ENCODE peak calls at places on chromosomes 12 and 14, in ten cellular contexts. U is right cardiac atrium, I is M059J, P is NCI-H146, T is EL, R is activated T-helper 1 cell treated with Interleukin-2 at 50 U/mL for 16 hours, A is AML-193, D is endothelial cell, E is MV-4-11, L is HTR-8/SVneo. V is an unnamed sample.

GRCh38 chr12:116982721-116983502 is 72.2 kb downstream of the FBXW8 start:
- DNase-seq in U (peak; percentile 50), I (peak; percentile 13), P (no peak), T (peak; percentile 69), R (no peak), A (no peak), D (no peak), E (no peak), L (no peak), V (no peak)

GRCh38 chr12:5377997-5378596 is 53.8 kb upstream of the NTF3 start:
- DNase-seq in U (no peak), I (peak; percentile 42), P (no peak), T (no peak), R (no peak), A (no peak), D (no peak), E (no peak), L (no peak), V (no peak)

GRCh38 chr12:51480978-51481377 is 56.3 kb downstream of the SLC4A8 start:
- DNase-seq in U (no peak), I (no peak), P (no peak), T (no peak), R (no peak), A (no peak), D (no peak), E (no peak), L (no peak), V (no peak)

GRCh38 chr14:105847400-105847799 is 321.0 kb downstream of the TMEM121 start:
- DNase-seq in U (no peak), I (no peak), P (no peak), T (no peak), R (no peak), A (no peak), D (no peak), E (no peak), L (no peak), V (no peak)

GRCh38 chr14:72516936-72517408 is 376.9 kb downstream of the DPF3 start:
- DNase-seq in U (peak; percentile 85), I (peak; percentile 81), P (peak; percentile 7), T (peak; percentile 86), R (peak; percentile 42), A (peak; percentile 38), D (peak; percentile 77), E (peak; percentile 72), L (peak; percentile 76), V (peak; percentile 43)

GRCh38 chr12:122946690-122947271 is 19.5 kb downstream of the ABCB9 start:
- DNase-seq in U (peak; percentile 84), I (peak; percentile 99), P (no peak), T (peak; percentile 100), R (peak; percentile 57), A (peak; percentile 88), D (no peak), E (peak; percentile 97), L (peak; percentile 95), V (peak; percentile 97)

GRCh38 chr12:51863921-51864700 is 15.6 kb upstream of the FIGNL2 start:
- DNase-seq in U (peak; percentile 72), I (peak; percentile 44), P (peak; percentile 67), T (no peak), R (no peak), A (no peak), D (peak; percentile 70), E (no peak), L (no peak), V (no peak)

GRCh38 chr12:1318327-1319031 is 275.9 kb downstream of the FBXL14 start:
- DNase-seq in U (peak; percentile 64), I (peak; percentile 77), P (peak; percentile 97), T (peak; percentile 48), R (no peak), A (no peak), D (no peak), E (no peak), L (no peak), V (peak; percentile 52)

GRCh38 chr12:9345163-9345562 is 137.0 kb upstream of the PZP start:
- DNase-seq in U (no peak), I (no peak), P (no peak), T (no peak), R (no peak), A (no peak), D (no peak), E (no peak), L (no peak), V (no peak)

GRCh38 chr14:101151226-101151929 is 247.9 kb upstream of the RTL1 start:
- DNase-seq in U (no peak), I (peak; percentile 5), P (no peak), T (no peak), R (no peak), A (no peak), D (no peak), E (no peak), L (no peak), V (peak; percentile 71)

GRCh38 chr12:113351089-113351488 is 7.3 kb upstream of the PLBD2 start:
- DNase-seq in U (no peak), I (no peak), P (no peak), T (no peak), R (no peak), A (no peak), D (no peak), E (no peak), L (no peak), V (no peak)